ENCODE peak calls at places on chromosomes 7 and 10, in six cellular contexts. T is mammary epithelial cell, W is mesendoderm, O is upper lobe of right lung, Y is endodermal cell, L is transverse colon. J is an unnamed sample.

GRCh38 chr7:36999851-37000480 is 275.7 kb upstream of the AOAH start:
- DNase-seq in Y (no peak), L (no peak), T (peak; percentile 41), O (no peak), W (no peak), J (no peak)

GRCh38 chr7:159328096-159328495 is 183.4 kb upstream of the VIPR2 start:
- DNase-seq in W (no peak), O (no peak), L (no peak), T (no peak), Y (no peak), J (no peak)

GRCh38 chr7:100793806-100794660 is 33.3 kb downstream of the EPHB4 start:
- DNase-seq in T (no peak), Y (peak; percentile 83), O (no peak), L (no peak), W (peak; percentile 66), J (no peak)

GRCh38 chr7:157664866-157665633 is 328.2 kb downstream of the DNAJB6 start:
- DNase-seq in L (no peak), Y (peak; percentile 22), W (no peak), T (no peak), O (no peak), J (no peak)

GRCh38 chr7:115023219-115023618 is 101.3 kb downstream of the MDFIC start:
- DNase-seq in T (no peak), Y (no peak), O (no peak), W (no peak), L (no peak), J (no peak)

GRCh38 chr7:27186450-27187157 is 1.6 kb upstream of the HOXA11 start:
- DNase-seq in L (no peak), T (no peak), W (no peak), O (no peak), Y (peak; percentile 29), J (no peak)

GRCh38 chr10:11874568-11875182 is 51.5 kb downstream of the PROSER2 start:
- DNase-seq in Y (peak; percentile 90), L (no peak), T (peak; percentile 72), O (peak; percentile 80), W (peak; percentile 95), J (peak; percentile 54)

GRCh38 chr10:24951201-24952145 is 933 bp downstream of the PRTFDC1 start:
- DNase-seq in T (no peak), W (peak; percentile 89), O (no peak), Y (peak; percentile 91), L (peak; percentile 49), J (peak; percentile 52)

GRCh38 chr7:139620676-139621344 is 97.3 kb downstream of the CLEC2L start:
- DNase-seq in L (peak; percentile 49), W (peak; percentile 65), T (peak; percentile 40), Y (peak; percentile 93), O (peak; percentile 72), J (no peak)

GRCh38 chr7:41693150-41693997 is 9.5 kb downstream of the INHBA start:
- DNase-seq in O (no peak), T (no peak), Y (no peak), W (no peak), L (no peak), J (no peak)

GRCh38 chr10:104767745-104768144 is 126.7 kb downstream of the SORCS3 start:
- DNase-seq in O (no peak), L (no peak), T (no peak), W (peak; percentile 22), Y (no peak), J (no peak)

GRCh38 chr10:62056219-62056618 is 154.7 kb downstream of the ARID5B start:
- DNase-seq in O (no peak), W (no peak), L (no peak), Y (no peak), T (no peak), J (no peak)

GRCh38 chr7:127928852-127929251 is 102.4 kb downstream of the LRRC4 start:
- DNase-seq in T (no peak), O (no peak), Y (no peak), L (no peak), W (no peak), J (no peak)

GRCh38 chr10:57849726-57850357 is 417.9 kb downstream of the IPMK start:
- DNase-seq in L (no peak), T (peak; percentile 13), Y (no peak), W (no peak), O (no peak), J (no peak)

GRCh38 chr10:47363781-47364180 is 15.6 kb downstream of the RBP3 start:
- DNase-seq in Y (no peak), O (peak; percentile 1), T (no peak), W (no peak), L (no peak), J (no peak)

GRCh38 chr7:2120251-2120660 is 112.5 kb downstream of the MAD1L1 start:
- DNase-seq in W (no peak), O (no peak), T (no peak), Y (no peak), L (no peak), J (no peak)

GRCh38 chr10:124557648-124558338 is 96.2 kb downstream of the LHPP start:
- DNase-seq in L (no peak), T (no peak), O (no peak), Y (no peak), W (no peak), J (no peak)

GRCh38 chr7:11379641-11380040 is 406.0 kb downstream of the PHF14 start:
- DNase-seq in W (peak; percentile 8), O (no peak), T (no peak), L (no peak), Y (no peak), J (no peak)

GRCh38 chr10:110208614-110209398 is 1.4 kb downstream of the MXI1 start:
- DNase-seq in O (peak; percentile 64), W (no peak), L (peak; percentile 49), Y (peak; percentile 70), T (peak; percentile 51), J (no peak)

GRCh38 chr7:121994625-121995410 is 121.9 kb downstream of the PTPRZ1 start:
- DNase-seq in T (peak; percentile 69), W (peak; percentile 86), L (peak; percentile 50), O (no peak), Y (peak; percentile 87), J (peak; percentile 66)

GRCh38 chr7:69962077-69962855 is 364.0 kb downstream of the AUTS2 start:
- DNase-seq in Y (no peak), T (no peak), L (no peak), W (no peak), O (peak; percentile 66), J (no peak)

GRCh38 chr10:84294766-84295447 is 33.5 kb upstream of the CCSER2 start:
- DNase-seq in T (no peak), L (no peak), O (no peak), Y (no peak), W (no peak), J (no peak)

GRCh38 chr10:21257919-21258318 is 267.6 kb downstream of the SKIDA1 start:
- DNase-seq in O (no peak), Y (no peak), W (no peak), L (no peak), T (no peak), J (no peak)

GRCh38 chr10:119910689-119911088 is 18.2 kb downstream of the SEC23IP start:
- DNase-seq in W (no peak), O (no peak), L (no peak), T (no peak), Y (no peak), J (no peak)

GRCh38 chr7:85851571-85852193 is 664.8 kb upstream of the SEMA3D start:
- DNase-seq in O (no peak), L (no peak), Y (no peak), W (peak; percentile 41), T (peak; percentile 13), J (peak; percentile 2)

GRCh38 chr10:60114765-60115586 is 208.6 kb upstream of the CCDC6 start:
- DNase-seq in L (no peak), O (no peak), T (peak; percentile 55), W (peak; percentile 91), Y (peak; percentile 60), J (peak; percentile 37)

GRCh38 chr7:30930621-30931020 is 19.0 kb downstream of the AQP1 start:
- DNase-seq in T (no peak), L (no peak), W (no peak), Y (peak; percentile 35), O (peak; percentile 40), J (no peak)

GRCh38 chr10:123663522-123663921 is 2.6 kb upstream of the GPR26 start:
- DNase-seq in T (no peak), W (no peak), O (no peak), Y (no peak), L (no peak), J (no peak)

GRCh38 chr10:49312291-49312869 is 13.4 kb downstream of the C10orf71 start:
- DNase-seq in L (no peak), O (peak; percentile 27), W (no peak), T (no peak), Y (no peak), J (no peak)

GRCh38 chr10:49310901-49311561 is 12.1 kb downstream of the C10orf71 start:
- DNase-seq in T (no peak), O (peak; percentile 58), W (no peak), L (no peak), Y (no peak), J (no peak)

GRCh38 chr10:49309691-49310371 is 10.9 kb downstream of the C10orf71 start:
- DNase-seq in T (no peak), W (no peak), L (no peak), Y (no peak), O (peak; percentile 40), J (no peak)

GRCh38 chr10:49310460-49310859 is 11.5 kb downstream of the C10orf71 start:
- DNase-seq in T (no peak), W (no peak), O (no peak), L (no peak), Y (no peak), J (no peak)

DNA sequence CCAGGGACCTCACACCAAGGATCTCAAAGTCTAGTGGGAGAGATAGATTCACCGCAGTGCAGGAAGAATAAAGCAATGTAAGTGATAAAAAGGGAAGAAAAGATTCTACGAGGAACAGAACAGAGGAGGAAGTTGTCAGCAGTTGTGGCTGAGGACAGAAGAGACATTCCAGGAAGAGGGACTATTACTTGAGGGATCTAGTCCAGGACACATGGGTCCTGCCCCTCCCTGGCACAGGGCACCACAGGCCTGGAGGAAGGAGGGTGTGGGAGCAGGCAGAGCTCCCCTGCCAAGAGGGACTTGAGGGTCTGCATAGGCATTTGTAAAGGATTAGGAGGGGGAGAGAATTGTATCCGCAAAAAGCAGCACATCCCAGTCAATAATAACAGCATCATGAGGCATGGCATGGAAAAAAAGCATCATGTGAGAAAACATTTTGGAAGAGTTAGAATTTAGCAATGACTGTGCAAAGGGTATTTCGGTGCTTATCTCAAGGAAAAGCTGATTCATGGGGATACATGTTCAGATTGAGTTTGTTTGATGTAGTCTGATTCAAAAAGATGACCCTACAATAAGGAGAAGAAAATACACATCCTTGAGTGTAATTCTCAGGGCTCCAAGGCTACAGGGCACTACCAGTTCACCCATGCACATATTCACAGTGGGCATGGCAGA is 12.7 kb downstream of the C10orf71 start:
- DNase-seq in L (no peak), W (no peak), T (no peak), O (peak; percentile 48), Y (no peak), J (no peak)
- H3K4me1 ChIP-seq in L (no peaks in the 10 kb centered on the region), W (no peaks in the 10 kb centered on the region), T (no peaks in the 10 kb centered on the region), O (peaks cover 4% of the 10 kb centered on the region), Y (no peaks in the 10 kb centered on the region), J (no peaks in the 10 kb centered on the region)

GRCh38 chr7:92002720-92003119 is 62.1 kb downstream of the AKAP9 start:
- DNase-seq in L (no peak), Y (no peak), T (no peak), W (no peak), O (no peak), J (no peak)
- H3K4me3 ChIP-seq in L (no peak overlapping the region), Y (peak overlapping the region; percentile 21), T (no peak overlapping the region), W (no peak overlapping the region), O (no peak overlapping the region), J (no peak overlapping the region)

GRCh38 chr7:137975223-137975622 is 26.7 kb downstream of the CREB3L2 start:
- DNase-seq in T (no peak), L (no peak), W (no peak), O (no peak), Y (no peak), J (no peak)
- H3K4me1 ChIP-seq in T (peaks cover 22% of the 10 kb centered on the region), L (peaks cover 84% of the 10 kb centered on the region), W (no peaks in the 10 kb centered on the region), O (peaks cover 29% of the 10 kb centered on the region), Y (no peaks in the 10 kb centered on the region), J (no peaks in the 10 kb centered on the region)

GRCh38 chr7:76340617-76341131 is 18.1 kb downstream of the YWHAG start:
- DNase-seq in O (no peak), Y (no peak), L (no peak), T (no peak), W (no peak), J (no peak)
- H3K4me3 ChIP-seq in O (no peak overlapping the region), Y (no peak overlapping the region), L (no peak overlapping the region), T (no peak overlapping the region), W (no peak overlapping the region), J (no peak overlapping the region)

J was measured in iPS DF 6.9.